ENCODE peak calls at places on chromosome 19, in seven cellular contexts. One of them, this sample, is unnamed.

GRCh38 chr19:48768989-48769713 is 13.8 kb downstream of the FGF21 start:
- DNase-seq in mesendoderm: no peak
- DNase-seq in PC-9: no peak
- DNase-seq in colonic mucosa: no peak
- DNase-seq in cardiac muscle cell: no peak
- DNase-seq in CD4-positive, alpha-beta T cell: no peak
- DNase-seq in mammary epithelial cell: no peak
- DNase-seq in this sample: no peak

GRCh38 chr19:43265664-43266025 is 3.7 kb downstream of the PSG9 start:
- DNase-seq in PC-9: peak; percentile 49
- DNase-seq in mesendoderm: no peak
- DNase-seq in cardiac muscle cell: no peak
- DNase-seq in CD4-positive, alpha-beta T cell: no peak
- DNase-seq in colonic mucosa: no peak
- DNase-seq in mammary epithelial cell: no peak
- DNase-seq in this sample: no peak

GRCh38 chr19:1811942-1812425 is at the start of gene ATP8B3:
- DNase-seq in mesendoderm: no peak
- DNase-seq in cardiac muscle cell: no peak
- DNase-seq in mammary epithelial cell: no peak
- DNase-seq in colonic mucosa: no peak
- DNase-seq in PC-9: no peak
- DNase-seq in CD4-positive, alpha-beta T cell: peak; percentile 70
- DNase-seq in this sample: peak; percentile 98

GRCh38 chr19:40633207-40633606 is 32.0 kb downstream of the LTBP4 start:
- DNase-seq in CD4-positive, alpha-beta T cell: no peak
- DNase-seq in PC-9: no peak
- DNase-seq in mesendoderm: no peak
- DNase-seq in cardiac muscle cell: no peak
- DNase-seq in mammary epithelial cell: no peak
- DNase-seq in colonic mucosa: no peak
- DNase-seq in this sample: no peak

GRCh38 chr19:35797663-35798062 is 15.0 kb downstream of the PRODH2 start:
- DNase-seq in cardiac muscle cell: peak; percentile 27
- DNase-seq in mesendoderm: peak; percentile 55
- DNase-seq in CD4-positive, alpha-beta T cell: no peak
- DNase-seq in PC-9: no peak
- DNase-seq in colonic mucosa: no peak
- DNase-seq in mammary epithelial cell: no peak
- DNase-seq in this sample: no peak

GRCh38 chr19:47389150-47389556 is 30.2 kb downstream of the MEIS3 start:
- DNase-seq in CD4-positive, alpha-beta T cell: no peak
- DNase-seq in mesendoderm: no peak
- DNase-seq in mammary epithelial cell: no peak
- DNase-seq in cardiac muscle cell: no peak
- DNase-seq in colonic mucosa: no peak
- DNase-seq in PC-9: no peak
- DNase-seq in this sample: no peak

GRCh38 chr19:2123682-2124387 is 27.1 kb downstream of the IZUMO4 start:
- DNase-seq in mesendoderm: peak; percentile 49
- DNase-seq in CD4-positive, alpha-beta T cell: no peak
- DNase-seq in colonic mucosa: no peak
- DNase-seq in mammary epithelial cell: no peak
- DNase-seq in cardiac muscle cell: peak; percentile 59
- DNase-seq in PC-9: no peak
- DNase-seq in this sample: peak; percentile 11

GRCh38 chr19:44499962-44500949 is at the start of gene ZNF180:
- DNase-seq in PC-9: peak; percentile 96
- DNase-seq in CD4-positive, alpha-beta T cell: peak; percentile 93
- DNase-seq in mammary epithelial cell: peak; percentile 92
- DNase-seq in colonic mucosa: peak; percentile 98
- DNase-seq in cardiac muscle cell: peak; percentile 98
- DNase-seq in mesendoderm: peak; percentile 97
- DNase-seq in this sample: peak; percentile 93

GRCh38 chr19:1125601-1126533 is 22.1 kb downstream of the GPX4 start:
- DNase-seq in mammary epithelial cell: no peak
- DNase-seq in PC-9: peak; percentile 77
- DNase-seq in colonic mucosa: no peak
- DNase-seq in mesendoderm: no peak
- DNase-seq in CD4-positive, alpha-beta T cell: no peak
- DNase-seq in cardiac muscle cell: no peak
- DNase-seq in this sample: no peak

GRCh38 chr19:36225219-36225892 is 10.4 kb downstream of the ZNF146 start:
- DNase-seq in CD4-positive, alpha-beta T cell: no peak
- DNase-seq in PC-9: no peak
- DNase-seq in mesendoderm: no peak
- DNase-seq in cardiac muscle cell: no peak
- DNase-seq in mammary epithelial cell: peak; percentile 17
- DNase-seq in colonic mucosa: no peak
- DNase-seq in this sample: no peak

GRCh38 chr19:54209748-54210494 is 9.3 kb downstream of the RPS9 start:
- DNase-seq in cardiac muscle cell: peak; percentile 52
- DNase-seq in mesendoderm: peak; percentile 36
- DNase-seq in CD4-positive, alpha-beta T cell: no peak
- DNase-seq in colonic mucosa: peak; percentile 97
- DNase-seq in PC-9: peak; percentile 95
- DNase-seq in mammary epithelial cell: peak; percentile 92
- DNase-seq in this sample: peak; percentile 92

GRCh38 chr19:4584670-4585460 is 25.4 kb upstream of the SEMA6B start:
- DNase-seq in mesendoderm: peak; percentile 50
- DNase-seq in colonic mucosa: no peak
- DNase-seq in cardiac muscle cell: no peak
- DNase-seq in CD4-positive, alpha-beta T cell: no peak
- DNase-seq in PC-9: no peak
- DNase-seq in mammary epithelial cell: no peak
- DNase-seq in this sample: no peak

GRCh38 chr19:51448011-51448744 is 10.1 kb downstream of the SIGLEC8 start:
- DNase-seq in mammary epithelial cell: no peak
- DNase-seq in mesendoderm: no peak
- DNase-seq in colonic mucosa: no peak
- DNase-seq in CD4-positive, alpha-beta T cell: no peak
- DNase-seq in cardiac muscle cell: no peak
- DNase-seq in PC-9: no peak
- DNase-seq in this sample: no peak

GRCh38 chr19:21823224-21823623 is 12.8 kb downstream of the ZNF43 start:
- DNase-seq in mammary epithelial cell: no peak
- DNase-seq in PC-9: no peak
- DNase-seq in mesendoderm: no peak
- DNase-seq in CD4-positive, alpha-beta T cell: no peak
- DNase-seq in cardiac muscle cell: no peak
- DNase-seq in colonic mucosa: no peak
- DNase-seq in this sample: no peak

GRCh38 chr19:54905411-54905810 is 537 bp upstream of the NCR1 start:
- DNase-seq in colonic mucosa: no peak
- DNase-seq in cardiac muscle cell: no peak
- DNase-seq in PC-9: no peak
- DNase-seq in CD4-positive, alpha-beta T cell: no peak
- DNase-seq in mammary epithelial cell: no peak
- DNase-seq in mesendoderm: no peak
- DNase-seq in this sample: no peak

GRCh38 chr19:5536337-5536894 is 31.3 kb downstream of the TINCR start:
- DNase-seq in mammary epithelial cell: peak; percentile 57
- DNase-seq in CD4-positive, alpha-beta T cell: no peak
- DNase-seq in mesendoderm: peak; percentile 96
- DNase-seq in cardiac muscle cell: peak; percentile 97
- DNase-seq in colonic mucosa: no peak
- DNase-seq in PC-9: peak; percentile 63
- DNase-seq in this sample: peak; percentile 46

GRCh38 chr19:4878491-4878968 is 11.1 kb upstream of the PLIN3 start:
- DNase-seq in cardiac muscle cell: no peak
- DNase-seq in mesendoderm: no peak
- DNase-seq in mammary epithelial cell: no peak
- DNase-seq in CD4-positive, alpha-beta T cell: no peak
- DNase-seq in colonic mucosa: no peak
- DNase-seq in PC-9: no peak
- DNase-seq in this sample: no peak

GRCh38 chr19:46624958-46625661 is at the start of gene PTGIR:
- DNase-seq in colonic mucosa: peak; percentile 59
- DNase-seq in mesendoderm: peak; percentile 58
- DNase-seq in CD4-positive, alpha-beta T cell: no peak
- DNase-seq in mammary epithelial cell: no peak
- DNase-seq in cardiac muscle cell: no peak
- DNase-seq in PC-9: no peak
- DNase-seq in this sample: no peak

GRCh38 chr19:9986787-9987281 is 23.5 kb downstream of the COL5A3 start:
- DNase-seq in CD4-positive, alpha-beta T cell: no peak
- DNase-seq in colonic mucosa: no peak
- DNase-seq in mammary epithelial cell: no peak
- DNase-seq in PC-9: no peak
- DNase-seq in mesendoderm: no peak
- DNase-seq in cardiac muscle cell: no peak
- DNase-seq in this sample: no peak

GRCh38 chr19:10961763-10962536 is 1.1 kb downstream of the SMARCA4 start:
- DNase-seq in mesendoderm: peak; percentile 37
- DNase-seq in PC-9: no peak
- DNase-seq in colonic mucosa: no peak
- DNase-seq in mammary epithelial cell: no peak
- DNase-seq in cardiac muscle cell: no peak
- DNase-seq in CD4-positive, alpha-beta T cell: no peak
- DNase-seq in this sample: no peak

GRCh38 chr19:48174445-48175030 is 4.1 kb downstream of the ZSWIM9 start:
- DNase-seq in mammary epithelial cell: no peak
- DNase-seq in CD4-positive, alpha-beta T cell: no peak
- DNase-seq in PC-9: no peak
- DNase-seq in cardiac muscle cell: no peak
- DNase-seq in mesendoderm: no peak
- DNase-seq in colonic mucosa: no peak
- DNase-seq in this sample: no peak

GRCh38 chr19:56765107-56765506 is 75.4 kb downstream of the PEG3 start:
- DNase-seq in colonic mucosa: peak; percentile 33
- DNase-seq in PC-9: no peak
- DNase-seq in mesendoderm: peak; percentile 64
- DNase-seq in mammary epithelial cell: no peak
- DNase-seq in CD4-positive, alpha-beta T cell: no peak
- DNase-seq in cardiac muscle cell: no peak
- DNase-seq in this sample: no peak

GRCh38 chr19:7570761-7571160 is 24.9 kb upstream of the CAMSAP3 start:
- DNase-seq in CD4-positive, alpha-beta T cell: no peak
- DNase-seq in cardiac muscle cell: no peak
- DNase-seq in colonic mucosa: no peak
- DNase-seq in mesendoderm: no peak
- DNase-seq in PC-9: no peak
- DNase-seq in mammary epithelial cell: no peak
- DNase-seq in this sample: no peak

GRCh38 chr19:677201-677600 is 1.0 kb downstream of the FSTL3 start:
- DNase-seq in mesendoderm: no peak
- DNase-seq in colonic mucosa: peak; percentile 57
- DNase-seq in cardiac muscle cell: no peak
- DNase-seq in PC-9: peak; percentile 92
- DNase-seq in mammary epithelial cell: peak; percentile 83
- DNase-seq in CD4-positive, alpha-beta T cell: no peak
- DNase-seq in this sample: peak; percentile 85

GRCh38 chr19:55340144-55340783 is 588 bp downstream of the KMT5C start:
- DNase-seq in colonic mucosa: peak; percentile 43
- DNase-seq in mesendoderm: peak; percentile 45
- DNase-seq in mammary epithelial cell: no peak
- DNase-seq in PC-9: no peak
- DNase-seq in CD4-positive, alpha-beta T cell: no peak
- DNase-seq in cardiac muscle cell: peak; percentile 12
- DNase-seq in this sample: no peak

GRCh38 chr19:47445937-47446402 is 25.7 kb downstream of the SLC8A2 start:
- DNase-seq in PC-9: peak; percentile 33
- DNase-seq in mesendoderm: no peak
- DNase-seq in mammary epithelial cell: no peak
- DNase-seq in CD4-positive, alpha-beta T cell: peak; percentile 77
- DNase-seq in cardiac muscle cell: peak; percentile 49
- DNase-seq in colonic mucosa: peak; percentile 27
- DNase-seq in this sample: no peak

GRCh38 chr19:53182202-53182601 is 11.0 kb downstream of the ZNF665 start:
- DNase-seq in mammary epithelial cell: no peak
- DNase-seq in colonic mucosa: no peak
- DNase-seq in PC-9: peak; percentile 15
- DNase-seq in cardiac muscle cell: no peak
- DNase-seq in mesendoderm: no peak
- DNase-seq in CD4-positive, alpha-beta T cell: no peak
- DNase-seq in this sample: no peak

DNA sequence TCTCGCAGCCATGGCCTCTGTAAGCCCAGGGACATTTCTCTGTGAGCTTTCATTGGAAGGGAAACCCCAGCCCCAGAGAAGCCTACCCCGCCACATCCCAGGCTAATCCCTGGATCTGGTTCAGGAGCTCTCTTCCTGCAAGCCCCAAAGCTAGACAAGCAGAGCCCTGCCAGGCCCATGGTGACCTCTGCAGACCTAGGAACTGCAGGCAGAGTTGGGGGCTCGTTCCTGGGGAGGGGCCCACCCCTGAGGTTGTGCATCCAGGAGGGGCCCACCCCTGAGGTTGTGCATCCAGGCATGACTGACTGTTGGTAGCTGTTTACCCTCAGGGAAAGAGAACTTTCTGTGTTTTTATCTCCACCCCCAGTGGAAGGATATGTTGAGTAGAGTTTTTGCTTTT is 21.8 kb downstream of the KCTD15 start:
- DNase-seq in PC-9: no peak
- DNase-seq in CD4-positive, alpha-beta T cell: no peak
- DNase-seq in colonic mucosa: no peak
- DNase-seq in mesendoderm: no peak
- DNase-seq in cardiac muscle cell: no peak
- DNase-seq in mammary epithelial cell: no peak
- DNase-seq in this sample: no peak
- H3K27ac ChIP-seq in PC-9: no peak overlapping the region
- H3K27ac ChIP-seq in CD4-positive, alpha-beta T cell: no peak overlapping the region
- H3K27ac ChIP-seq in colonic mucosa: no peak overlapping the region
- H3K27ac ChIP-seq in mesendoderm: no peak overlapping the region
- H3K27ac ChIP-seq in cardiac muscle cell: no peak overlapping the region
- H3K27ac ChIP-seq in mammary epithelial cell: no peak overlapping the region
- H3K27ac ChIP-seq in this sample: peak overlapping the region; percentile 39

DNA sequence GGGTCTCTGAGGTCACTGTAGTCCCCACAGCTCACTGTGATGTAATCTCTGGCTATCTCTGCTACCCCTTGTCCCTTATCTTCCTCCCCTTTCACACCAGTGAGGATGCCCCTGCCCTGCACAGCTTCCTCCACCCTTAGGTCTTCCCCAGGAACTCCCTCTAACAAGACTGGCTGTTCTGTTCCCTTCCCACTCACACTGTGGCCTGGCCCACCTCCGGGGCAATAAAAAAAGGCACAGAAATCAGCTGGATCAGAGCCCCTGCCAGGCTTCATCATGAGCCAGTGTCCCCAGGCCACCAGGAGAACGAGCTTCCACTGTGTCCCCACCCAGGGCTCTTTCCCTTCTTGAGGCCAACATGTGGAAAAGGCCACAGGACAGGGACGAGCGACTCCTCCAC is 4.6 kb downstream of the CEACAM3 start:
- DNase-seq in cardiac muscle cell: no peak
- DNase-seq in colonic mucosa: no peak
- DNase-seq in CD4-positive, alpha-beta T cell: no peak
- DNase-seq in PC-9: no peak
- DNase-seq in mammary epithelial cell: no peak
- DNase-seq in mesendoderm: no peak
- DNase-seq in this sample: no peak
- H3K27ac ChIP-seq in cardiac muscle cell: no peak overlapping the region
- H3K27ac ChIP-seq in colonic mucosa: no peak overlapping the region
- H3K27ac ChIP-seq in CD4-positive, alpha-beta T cell: no peak overlapping the region
- H3K27ac ChIP-seq in PC-9: peak overlapping the region; percentile 73
- H3K27ac ChIP-seq in mammary epithelial cell: no peak overlapping the region
- H3K27ac ChIP-seq in mesendoderm: no peak overlapping the region
- H3K27ac ChIP-seq in this sample: no peak overlapping the region

GRCh38 chr19:39481676-39482075 is 1.0 kb downstream of the TIMM50 start:
- DNase-seq in PC-9: no peak
- DNase-seq in CD4-positive, alpha-beta T cell: no peak
- DNase-seq in colonic mucosa: no peak
- DNase-seq in mesendoderm: no peak
- DNase-seq in mammary epithelial cell: no peak
- DNase-seq in cardiac muscle cell: no peak
- DNase-seq in this sample: no peak
- H3K27ac ChIP-seq in PC-9: peak overlapping the region; percentile 94
- H3K27ac ChIP-seq in CD4-positive, alpha-beta T cell: no peak overlapping the region
- H3K27ac ChIP-seq in colonic mucosa: no peak overlapping the region
- H3K27ac ChIP-seq in mesendoderm: no peak overlapping the region
- H3K27ac ChIP-seq in mammary epithelial cell: peak overlapping the region; percentile 88
- H3K27ac ChIP-seq in cardiac muscle cell: peak overlapping the region; percentile 95
- H3K27ac ChIP-seq in this sample: peak overlapping the region; percentile 78

GRCh38 chr19:45589768-45590167 is 5.2 kb upstream of the OPA3 start:
- DNase-seq in CD4-positive, alpha-beta T cell: no peak
- DNase-seq in cardiac muscle cell: no peak
- DNase-seq in mesendoderm: no peak
- DNase-seq in mammary epithelial cell: no peak
- DNase-seq in colonic mucosa: no peak
- DNase-seq in PC-9: no peak
- DNase-seq in this sample: no peak
- H3K27ac ChIP-seq in CD4-positive, alpha-beta T cell: no peak overlapping the region
- H3K27ac ChIP-seq in cardiac muscle cell: no peak overlapping the region
- H3K27ac ChIP-seq in mesendoderm: no peak overlapping the region
- H3K27ac ChIP-seq in mammary epithelial cell: no peak overlapping the region
- H3K27ac ChIP-seq in colonic mucosa: no peak overlapping the region
- H3K27ac ChIP-seq in PC-9: no peak overlapping the region
- H3K27ac ChIP-seq in this sample: no peak overlapping the region

This sample was measured in RWPE1.